ENCODE peak calls at places on chromosomes 12 and 14, in five cellular contexts. C is brain microvascular endothelial cell, J is fibroblast of the aortic adventitia, T is lower lobe of right lung, A is endodermal cell. I is an unnamed sample.

GRCh38 chr14:71354142-71354541 is 446.9 kb downstream of the PCNX1 start:
- DNase-seq in C (no peak), J (no peak), T (no peak), A (no peak), I (no peak)

GRCh38 chr14:99603471-99603933 is 505 bp downstream of the CCDC85C start:
- DNase-seq in C (no peak), J (peak), T (no peak), A (peak), I (peak)

GRCh38 chr12:122064780-122065588 is 13.6 kb upstream of the MLXIP start:
- DNase-seq in C (peak), J (peak), T (no peak), A (peak), I (no peak)

GRCh38 chr12:5059358-5059757 is 15.7 kb downstream of the KCNA5 start:
- DNase-seq in C (no peak), J (no peak), T (no peak), A (no peak), I (peak)

GRCh38 chr12:129459886-129460285 is 443.9 kb downstream of the TMEM132D start:
- DNase-seq in C (peak), J (no peak), T (no peak), A (no peak), I (no peak)

GRCh38 chr12:52082988-52083637 is 3.6 kb downstream of the SMIM41 start:
- DNase-seq in C (peak), J (peak), T (peak), A (peak), I (peak)

GRCh38 chr14:69693823-69694729 is 72.9 kb upstream of the SRSF5 start:
- DNase-seq in C (no peak), J (peak), T (no peak), A (peak), I (peak)

GRCh38 chr12:52280796-52281560 is 6.5 kb downstream of the KRT86 start:
- DNase-seq in C (peak), J (peak), T (peak), A (peak), I (no peak)

GRCh38 chr14:61839452-61839851 is 77.2 kb downstream of the SNAPC1 start:
- DNase-seq in C (peak), J (peak), T (no peak), A (no peak), I (no peak)

GRCh38 chr12:22046090-22046967 is at the start of gene CMAS:
- DNase-seq in C (peak), J (peak), T (peak), A (peak), I (peak)

GRCh38 chr14:75630695-75631452 is 29.8 kb downstream of the ERG28 start:
- DNase-seq in C (no peak), J (no peak), T (no peak), A (peak), I (no peak)

GRCh38 chr12:90058721-90059120 is 350.1 kb upstream of the ATP2B1 start:
- DNase-seq in C (peak), J (peak), T (no peak), A (no peak), I (no peak)

GRCh38 chr14:24064091-24064795 is 7.1 kb upstream of the CPNE6 start:
- DNase-seq in C (no peak), J (no peak), T (no peak), A (no peak), I (no peak)

GRCh38 chr12:40616383-40616900 is 75.8 kb upstream of the CNTN1 start:
- DNase-seq in C (no peak), J (no peak), T (no peak), A (no peak), I (no peak)

GRCh38 chr14:68471964-68472508 is 320.8 kb downstream of the ZFP36L1 start:
- DNase-seq in C (no peak), J (no peak), T (no peak), A (no peak), I (no peak)

GRCh38 chr14:78519863-78520262 is 349.7 kb downstream of the NRXN3 start:
- DNase-seq in C (peak), J (peak), T (no peak), A (peak), I (peak)

GRCh38 chr14:104519721-104520120 is 59.8 kb upstream of the C14orf180 start:
- DNase-seq in C (no peak), J (no peak), T (no peak), A (peak), I (no peak)

GRCh38 chr14:104517426-104517825 is 62.1 kb upstream of the C14orf180 start:
- DNase-seq in C (no peak), J (no peak), T (no peak), A (peak), I (no peak)

GRCh38 chr14:104516906-104517305 is 62.7 kb upstream of the C14orf180 start:
- DNase-seq in C (no peak), J (no peak), T (no peak), A (peak), I (no peak)

GRCh38 chr14:104517867-104518266 is 61.7 kb upstream of the C14orf180 start:
- DNase-seq in C (no peak), J (no peak), T (no peak), A (no peak), I (no peak)

GRCh38 chr14:104518659-104519350 is 60.8 kb upstream of the C14orf180 start:
- DNase-seq in C (no peak), J (no peak), T (no peak), A (no peak), I (no peak)
- H3K4me3 ChIP-seq in C (no peak), J (no peak), T (no peak), A (no peak), I (no peak)

GRCh38 chr12:14957769-14958168 is 3.6 kb downstream of the ARHGDIB start:
- DNase-seq in C (no peak), J (no peak), T (no peak), A (no peak), I (no peak)
- TF ChIP-seq CTCF in C (no peak), J (no peak), T (no peak), A (no peak), I (no peak)

DNA sequence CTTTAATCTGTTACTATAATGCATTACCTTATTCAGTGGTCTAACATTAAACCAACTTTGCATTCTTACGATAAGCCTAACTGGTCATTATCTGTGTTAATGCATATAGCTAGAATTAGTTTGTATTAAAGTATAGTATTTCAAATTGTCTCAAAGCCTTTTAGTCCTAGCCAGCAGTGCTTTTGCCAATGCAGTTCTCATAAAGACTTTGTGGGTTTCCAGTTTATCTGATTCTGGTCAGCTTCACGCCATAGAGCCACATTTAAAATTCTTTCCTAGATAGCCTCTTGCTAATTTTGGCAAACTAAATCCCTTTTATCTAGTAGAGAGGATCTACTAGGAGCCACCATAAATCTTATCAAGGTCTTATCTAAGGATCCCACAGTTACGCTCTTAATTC is 78.9 kb upstream of the VASH1 start:
- DNase-seq in C (no peak), J (no peak), T (no peak), A (no peak), I (no peak)
- H3K4me3 ChIP-seq in C (no peak), J (no peak), T (no peak), A (peak), I (no peak)

GRCh38 chr12:65798903-65799302 is 25.4 kb upstream of the HMGA2 start:
- DNase-seq in C (no peak), J (no peak), T (no peak), A (peak), I (no peak)
- TF ChIP-seq CTCF in C (no peak), J (no peak), T (no peak), A (no peak), I (no peak)

GRCh38 chr12:71338933-71339332 is 100.7 kb upstream of the LGR5 start:
- DNase-seq in C (no peak), J (no peak), T (no peak), A (no peak), I (no peak)

GRCh38 chr12:71335668-71336257 is 103.8 kb upstream of the LGR5 start:
- DNase-seq in C (no peak), J (peak), T (no peak), A (no peak), I (no peak)

GRCh38 chr12:71333418-71333817 is 106.2 kb upstream of the LGR5 start:
- DNase-seq in C (no peak), J (no peak), T (no peak), A (no peak), I (no peak)
- H3K4me3 ChIP-seq in C (no peak), J (no peak), T (no peak), A (no peak), I (no peak)

GRCh38 chr12:33926095-33926494 is 96.2 kb upstream of the ALG10 start:
- DNase-seq in C (no peak), J (no peak), T (no peak), A (no peak), I (no peak)
- TF ChIP-seq CTCF in C (no peak), J (no peak), T (no peak), A (peak), I (no peak)

GRCh38 chr14:102922490-102923200 is at the start of gene AMN:
- DNase-seq in C (no peak), J (no peak), T (peak), A (peak), I (peak)
- H3K4me3 ChIP-seq in C (peak), J (peak), T (peak), A (peak), I (peak)

I was measured in GM12865.